ENCODE peak calls at places on chromosome 13, in five cellular contexts. Q is tibial artery; D is stimulated activated CD8-positive, alpha-beta memory T cell treated with anti-CD3 and anti-CD28 coated beads, Interleukin-4, amount 100 ng/mL, for 24 hours; A is nephron progenitor cell; S is epithelial cell of esophagus. R is an unnamed sample.

GRCh38 chr13:82747948-82748347 is 1134.3 kb downstream of the SLITRK1 start:
- DNase-seq in Q (no peak), D (no peak), A (no peak), S (no peak), R (no peak)

GRCh38 chr13:106104281-106104901 is 431.1 kb downstream of the EFNB2 start:
- DNase-seq in Q (no peak), D (no peak), A (no peak), S (peak), R (no peak)

GRCh38 chr13:31982540-31982939 is 49.0 kb upstream of the FRY start:
- DNase-seq in Q (peak), D (no peak), A (no peak), S (peak), R (no peak)

GRCh38 chr13:24746618-24747247 is 17.2 kb upstream of the RNF17 start:
- DNase-seq in Q (no peak), D (no peak), A (peak), S (peak), R (no peak)

GRCh38 chr13:20160346-20161274 is at the start of gene GJA3:
- DNase-seq in Q (no peak), D (peak), A (peak), S (peak), R (no peak)

GRCh38 chr13:82815791-82816190 is 1066.5 kb downstream of the SLITRK1 start:
- DNase-seq in Q (no peak), D (no peak), A (no peak), S (peak), R (no peak)

GRCh38 chr13:40316301-40316700 is 350.1 kb downstream of the FOXO1 start:
- DNase-seq in Q (no peak), D (no peak), A (no peak), S (no peak), R (no peak)

GRCh38 chr13:29847501-29847983 is 2.9 kb downstream of the UBL3 start:
- DNase-seq in Q (no peak), D (no peak), A (peak), S (peak), R (no peak)

GRCh38 chr13:104586010-104586746 is 1520.0 kb upstream of the SLC10A2 start:
- DNase-seq in Q (no peak), D (no peak), A (no peak), S (peak), R (no peak)

GRCh38 chr13:55999709-56000108 is 1141.0 kb upstream of the PRR20A start:
- DNase-seq in Q (no peak), D (no peak), A (no peak), S (no peak), R (no peak)

GRCh38 chr13:26618726-26619125 is 61.2 kb downstream of the WASF3 start:
- DNase-seq in Q (no peak), D (no peak), A (no peak), S (no peak), R (no peak)

GRCh38 chr13:94950303-94950702 is 238.0 kb upstream of the SOX21 start:
- DNase-seq in Q (no peak), D (no peak), A (no peak), S (no peak), R (no peak)

GRCh38 chr13:79547211-79547610 is 66.3 kb downstream of the NDFIP2 start:
- DNase-seq in Q (no peak), D (no peak), A (no peak), S (no peak), R (no peak)

GRCh38 chr13:105787518-105788085 is 747.9 kb downstream of the EFNB2 start:
- DNase-seq in Q (no peak), D (no peak), A (no peak), S (no peak), R (no peak)

GRCh38 chr13:50156722-50157121 is 141.5 kb downstream of the KCNRG start:
- DNase-seq in Q (no peak), D (no peak), A (peak), S (no peak), R (no peak)

GRCh38 chr13:28313579-28313978 is 175.2 kb downstream of the PAN3 start:
- DNase-seq in Q (no peak), D (no peak), A (no peak), S (peak), R (no peak)

GRCh38 chr13:24251525-24251924 is 57.9 kb upstream of the C1QTNF9 start:
- DNase-seq in Q (no peak), D (peak), A (no peak), S (no peak), R (no peak)